ENCODE peak calls at places on chromosomes 7 and 10, in five cellular contexts. S is sigmoid colon, T is suprapubic skin, J is stomach, K is spleen. Y is an unnamed sample.

GRCh38 chr7:4794591-4795350 is 19.3 kb downstream of the AP5Z1 start:
- DNase-seq in J (no peak), K (no peak), T (no peak), S (peak), Y (no peak)

GRCh38 chr7:19815546-19815945 is 42.1 kb upstream of the TMEM196 start:
- DNase-seq in S (no peak), K (no peak), T (no peak), J (no peak), Y (no peak)

GRCh38 chr10:23139677-23140076 is 44.3 kb downstream of the MSRB2 start:
- DNase-seq in T (no peak), S (no peak), K (no peak), J (no peak), Y (no peak)

GRCh38 chr10:77564781-77565589 is 72.6 kb downstream of the KCNMA1 start:
- DNase-seq in K (no peak), J (no peak), T (no peak), S (no peak), Y (no peak)

GRCh38 chr7:129433823-129434171 is 435 bp upstream of the STRIP2 start:
- DNase-seq in S (no peak), T (no peak), J (no peak), K (no peak), Y (peak)

GRCh38 chr7:82146491-82146890 is 297.1 kb downstream of the CACNA2D1 start:
- DNase-seq in T (no peak), K (no peak), S (no peak), J (no peak), Y (no peak)

GRCh38 chr10:133466683-133467275 is 13.0 kb downstream of the SCART1 start:
- DNase-seq in J (no peak), S (no peak), T (no peak), K (no peak), Y (no peak)

GRCh38 chr10:72764151-72764550 is 72.2 kb downstream of the MCU start:
- DNase-seq in T (no peak), J (no peak), K (no peak), S (no peak), Y (no peak)

GRCh38 chr10:3476186-3476585 is 303.6 kb upstream of the PITRM1 start:
- DNase-seq in J (no peak), T (no peak), S (no peak), K (no peak), Y (no peak)

GRCh38 chr10:91034494-91035157 is 113.7 kb upstream of the ANKRD1 start:
- DNase-seq in T (peak), K (no peak), J (peak), S (peak), Y (peak)

GRCh38 chr7:117269895-117270294 is 53.0 kb downstream of the WNT2 start:
- DNase-seq in K (no peak), T (no peak), S (no peak), J (no peak), Y (no peak)

GRCh38 chr7:129698516-129699418 is 87.2 kb downstream of the NRF1 start:
- DNase-seq in S (no peak), T (no peak), K (no peak), J (no peak), Y (no peak)

GRCh38 chr7:44065431-44066110 is at the start of gene PGAM2:
- DNase-seq in J (no peak), S (peak), K (peak), T (peak), Y (peak)

GRCh38 chr7:66356277-66356721 is 151.2 kb downstream of the TPST1 start:
- DNase-seq in J (no peak), K (no peak), T (no peak), S (no peak), Y (no peak)

GRCh38 chr10:119079572-119080520 is 771 bp downstream of the EIF3A start:
- DNase-seq in J (peak), K (peak), T (peak), S (peak), Y (peak)

GRCh38 chr7:152025077-152025936 is at the start of gene GALNT11:
- DNase-seq in K (peak), S (peak), T (peak), J (peak), Y (peak)

GRCh38 chr10:110651044-110651958 is 7.2 kb downstream of the RBM20 start:
- DNase-seq in T (no peak), J (no peak), K (no peak), S (peak), Y (no peak)

GRCh38 chr10:42952358-42952757 is 124.5 kb upstream of the RET start:
- DNase-seq in K (peak), S (peak), J (peak), T (peak), Y (peak)

GRCh38 chr7:122886357-122887081 is at the start of gene CADPS2:
- DNase-seq in T (peak), J (peak), K (peak), S (peak), Y (peak)

GRCh38 chr10:8034666-8035640 is 19.5 kb upstream of the GATA3 start:
- DNase-seq in T (no peak), K (no peak), J (no peak), S (no peak), Y (no peak)

GRCh38 chr10:97234403-97234802 is 48.6 kb upstream of the SLIT1 start:
- DNase-seq in T (no peak), S (no peak), K (no peak), J (no peak), Y (no peak)

GRCh38 chr7:95737828-95738505 is 34.4 kb upstream of the DYNC1I1 start:
- DNase-seq in S (no peak), J (no peak), T (no peak), K (no peak), Y (no peak)

GRCh38 chr7:12727455-12728191 is 40.2 kb downstream of the ARL4A start:
- DNase-seq in K (no peak), S (no peak), J (no peak), T (no peak), Y (no peak)

GRCh38 chr10:53463539-53463938 is 691.0 kb upstream of the MBL2 start:
- DNase-seq in S (no peak), J (no peak), K (no peak), T (no peak), Y (no peak)

GRCh38 chr10:16466001-16466400 is 29.2 kb downstream of the PTER start:
- DNase-seq in J (no peak), K (no peak), S (no peak), T (no peak), Y (no peak)

GRCh38 chr7:28266377-28266776 is 85.8 kb upstream of the JAZF1 start:
- DNase-seq in T (no peak), K (no peak), S (no peak), J (no peak), Y (no peak)

GRCh38 chr7:7795736-7796135 is 77.3 kb upstream of the RPA3 start:
- DNase-seq in K (no peak), S (no peak), J (no peak), T (no peak), Y (no peak)

GRCh38 chr10:52525761-52526160 is 211.7 kb downstream of the DKK1 start:
- DNase-seq in S (no peak), J (no peak), T (no peak), K (no peak), Y (no peak)

GRCh38 chr10:107409517-107409916 is 245.0 kb upstream of the SORCS1 start:
- DNase-seq in J (no peak), T (no peak), S (no peak), K (no peak), Y (no peak)

GRCh38 chr7:154996756-154997155 is 6.2 kb downstream of the PAXIP1 start:
- DNase-seq in S (no peak), K (no peak), T (no peak), J (no peak), Y (no peak)

GRCh38 chr7:73723813-73724212 is 4.3 kb upstream of the STX1A start:
- DNase-seq in J (no peak), K (no peak), T (no peak), S (no peak), Y (no peak)

GRCh38 chr10:46520381-46520780 is 36.1 kb downstream of the GPRIN2 start:
- DNase-seq in T (peak), S (peak), K (peak), J (peak), Y (no peak)

GRCh38 chr10:103540722-103541121 is 47.2 kb downstream of the NEURL1 start:
- DNase-seq in K (peak), J (peak), T (peak), S (no peak), Y (no peak)

GRCh38 chr10:56212951-56213350 is 148.1 kb downstream of the ZWINT start:
- DNase-seq in S (no peak), K (no peak), T (no peak), J (no peak), Y (no peak)

GRCh38 chr7:24701232-24701898 is 55.9 kb downstream of the GSDME start:
- DNase-seq in T (no peak), J (no peak), K (peak), S (no peak), Y (no peak)

DNA sequence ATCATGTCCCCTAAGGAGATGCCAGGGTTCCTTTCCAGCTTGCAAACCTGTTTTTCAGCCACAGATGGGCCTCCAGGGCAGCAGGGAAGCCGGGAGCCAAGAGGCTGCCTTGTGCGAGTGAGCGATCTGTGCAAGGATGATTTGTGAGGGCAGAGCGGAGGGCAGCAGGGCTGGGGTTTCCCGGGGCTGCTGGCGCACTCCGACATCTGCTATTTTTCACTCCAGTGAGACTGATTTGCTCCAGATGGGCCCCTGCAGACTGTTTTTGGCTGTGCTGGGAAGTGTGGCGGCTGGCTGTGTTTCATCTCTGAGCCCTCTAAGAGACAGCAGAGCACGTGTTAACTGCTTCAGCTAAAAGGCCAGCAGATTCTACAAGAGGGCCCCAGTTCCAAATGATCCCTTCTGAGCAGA is 466.2 kb downstream of the TYW1 start:
- DNase-seq in T (no peak), J (no peak), K (no peak), S (peak), Y (peak)
- TF ChIP-seq POLR2AphosphoS5 in T (no peak), J (peak), K (peak), S (peak), Y (no peak)

GRCh38 chr10:113068178-113068890 is 118.3 kb downstream of the TCF7L2 start:
- DNase-seq in K (no peak), J (no peak), T (no peak), S (peak), Y (no peak)

GRCh38 chr10:113071446-113071845 is 121.4 kb downstream of the TCF7L2 start:
- DNase-seq in S (no peak), K (no peak), T (no peak), J (peak), Y (no peak)

GRCh38 chr10:113067516-113067915 is 117.5 kb downstream of the TCF7L2 start:
- DNase-seq in S (peak), T (no peak), J (no peak), K (no peak), Y (no peak)

GRCh38 chr10:113073549-113074189 is 123.6 kb downstream of the TCF7L2 start:
- DNase-seq in T (peak), S (peak), K (peak), J (peak), Y (peak)

GRCh38 chr10:113069595-113069994 is 119.5 kb downstream of the TCF7L2 start:
- DNase-seq in T (no peak), S (no peak), K (no peak), J (no peak), Y (no peak)
- TF ChIP-seq CTCF in T (no peak), S (no peak), K (no peak), J (no peak), Y (no peak)

DNA sequence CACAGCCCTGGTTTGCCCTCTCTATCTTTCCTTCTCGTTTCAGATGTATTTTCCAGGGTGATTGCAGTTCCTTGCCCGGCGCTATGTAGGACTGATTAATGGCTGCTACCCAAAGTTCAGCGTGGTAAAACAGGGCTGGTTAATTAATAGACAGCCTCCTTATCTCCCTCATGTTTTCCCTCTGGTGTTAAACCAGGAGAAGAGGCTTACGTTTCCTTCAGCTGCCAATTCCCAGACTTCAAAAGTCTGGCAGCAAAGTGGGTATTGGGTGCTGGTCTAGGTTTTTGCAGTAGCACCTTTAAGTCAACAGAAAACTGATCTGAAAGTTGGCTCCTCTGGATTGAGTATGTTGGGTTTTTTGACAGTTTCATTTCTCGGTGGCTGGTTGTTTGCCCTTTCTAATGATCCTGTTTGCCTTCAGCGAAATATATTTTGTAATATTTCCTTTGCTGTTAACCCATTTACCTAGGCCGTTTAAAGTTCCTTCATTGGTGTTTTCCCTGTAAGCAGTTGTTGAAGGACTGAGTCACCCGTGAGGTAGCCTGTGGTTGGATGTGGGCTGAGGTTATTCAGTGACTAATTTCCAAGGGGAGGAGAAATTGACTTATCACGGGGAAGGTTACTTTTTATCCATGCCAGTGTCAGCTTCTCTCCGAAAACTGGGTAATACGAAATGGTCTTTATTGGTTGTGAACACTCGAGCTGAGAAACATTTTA is 257.1 kb downstream of the KIAA1217 start:
- DNase-seq in K (no peak), J (peak), T (no peak), S (no peak), Y (no peak)
- TF ChIP-seq POLR2A in K (no peak), J (no peak), T (no peak), S (no peak), Y (peak)

GRCh38 chr7:115707684-115708341 is 322.8 kb downstream of the TFEC start:
- DNase-seq in T (no peak), S (no peak), K (no peak), J (no peak), Y (no peak)

GRCh38 chr7:115709664-115710063 is 320.9 kb downstream of the TFEC start:
- DNase-seq in S (no peak), K (no peak), J (no peak), T (no peak), Y (no peak)

GRCh38 chr7:115704884-115705283 is 325.7 kb downstream of the TFEC start:
- DNase-seq in K (no peak), T (no peak), J (no peak), S (no peak), Y (no peak)

DNA sequence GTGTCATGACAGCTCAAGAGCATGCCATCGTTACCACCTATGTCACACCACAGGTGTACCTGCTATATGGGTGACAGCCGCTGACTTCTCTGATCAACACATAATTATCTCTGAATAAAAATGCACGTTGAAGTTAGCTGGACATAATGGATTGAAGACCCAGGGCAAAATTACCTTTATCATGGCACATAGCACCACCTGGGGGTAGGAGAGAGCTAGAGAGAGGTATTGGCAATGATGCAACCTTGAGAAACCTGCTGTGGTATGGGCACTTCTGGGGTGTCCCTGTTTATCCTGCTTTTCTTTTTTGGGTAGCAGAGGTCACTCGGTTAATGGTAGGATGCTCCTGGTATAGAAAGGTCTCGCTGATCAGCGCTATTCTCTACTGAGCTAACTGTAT is 323.3 kb downstream of the TFEC start:
- DNase-seq in T (no peak), S (no peak), K (no peak), J (no peak), Y (no peak)
- TF ChIP-seq POLR2AphosphoS5 in T (no peak), S (no peak), K (no peak), J (no peak), Y (no peak)

Y was measured in breast epithelium.